ENCODE peak calls at places on chromosomes 11 and 22, in nine cellular contexts. One of them, this sample, is unnamed.

GRCh38 chr11:3849297-3849874 is 6.1 kb upstream of the STIM1 start:
- DNase-seq in mucosa of descending colon: peak
- DNase-seq in dorsolateral prefrontal cortex: no peak
- DNase-seq in psoas muscle: no peak
- DNase-seq in nephron progenitor cell: no peak
- DNase-seq in upper lobe of right lung: no peak
- DNase-seq in AG04450: no peak
- DNase-seq in AG09309: no peak
- DNase-seq in endodermal cell: peak
- DNase-seq in this sample: peak

GRCh38 chr11:128235446-128235845 is 351.9 kb downstream of the ETS1 start:
- DNase-seq in AG04450: no peak
- DNase-seq in mucosa of descending colon: no peak
- DNase-seq in nephron progenitor cell: no peak
- DNase-seq in AG09309: no peak
- DNase-seq in psoas muscle: no peak
- DNase-seq in dorsolateral prefrontal cortex: no peak
- DNase-seq in upper lobe of right lung: no peak
- DNase-seq in endodermal cell: no peak
- DNase-seq in this sample: no peak

GRCh38 chr22:44838316-44839016 is 86.1 kb downstream of the ARHGAP8 start:
- DNase-seq in AG04450: no peak
- DNase-seq in nephron progenitor cell: no peak
- DNase-seq in endodermal cell: no peak
- DNase-seq in dorsolateral prefrontal cortex: no peak
- DNase-seq in psoas muscle: no peak
- DNase-seq in mucosa of descending colon: no peak
- DNase-seq in AG09309: no peak
- DNase-seq in upper lobe of right lung: no peak
- DNase-seq in this sample: no peak

GRCh38 chr11:111923351-111923788 is 4.7 kb downstream of the C11orf52 start:
- DNase-seq in nephron progenitor cell: no peak
- DNase-seq in AG04450: no peak
- DNase-seq in AG09309: no peak
- DNase-seq in mucosa of descending colon: no peak
- DNase-seq in dorsolateral prefrontal cortex: no peak
- DNase-seq in psoas muscle: no peak
- DNase-seq in upper lobe of right lung: no peak
- DNase-seq in endodermal cell: peak
- DNase-seq in this sample: no peak

GRCh38 chr11:19283998-19284397 is 43.3 kb upstream of the E2F8 start:
- DNase-seq in dorsolateral prefrontal cortex: no peak
- DNase-seq in upper lobe of right lung: no peak
- DNase-seq in mucosa of descending colon: no peak
- DNase-seq in endodermal cell: peak
- DNase-seq in AG09309: no peak
- DNase-seq in nephron progenitor cell: no peak
- DNase-seq in psoas muscle: no peak
- DNase-seq in AG04450: no peak
- DNase-seq in this sample: no peak

GRCh38 chr22:40212126-40212525 is 34.4 kb downstream of the TNRC6B start:
- DNase-seq in AG09309: no peak
- DNase-seq in AG04450: no peak
- DNase-seq in dorsolateral prefrontal cortex: no peak
- DNase-seq in mucosa of descending colon: no peak
- DNase-seq in upper lobe of right lung: no peak
- DNase-seq in nephron progenitor cell: no peak
- DNase-seq in psoas muscle: no peak
- DNase-seq in endodermal cell: no peak
- DNase-seq in this sample: no peak

GRCh38 chr11:95908826-95909225 is 15.1 kb downstream of the MTMR2 start:
- DNase-seq in upper lobe of right lung: no peak
- DNase-seq in endodermal cell: no peak
- DNase-seq in AG09309: no peak
- DNase-seq in dorsolateral prefrontal cortex: no peak
- DNase-seq in psoas muscle: no peak
- DNase-seq in nephron progenitor cell: no peak
- DNase-seq in AG04450: no peak
- DNase-seq in mucosa of descending colon: no peak
- DNase-seq in this sample: no peak

GRCh38 chr11:19577849-19578619 is 134.6 kb upstream of the NAV2 start:
- DNase-seq in nephron progenitor cell: no peak
- DNase-seq in AG09309: peak
- DNase-seq in psoas muscle: peak
- DNase-seq in upper lobe of right lung: no peak
- DNase-seq in dorsolateral prefrontal cortex: peak
- DNase-seq in endodermal cell: no peak
- DNase-seq in mucosa of descending colon: no peak
- DNase-seq in AG04450: no peak
- DNase-seq in this sample: no peak

GRCh38 chr11:10329935-10330334 is 25.1 kb downstream of the ADM start:
- DNase-seq in endodermal cell: no peak
- DNase-seq in mucosa of descending colon: no peak
- DNase-seq in AG09309: peak
- DNase-seq in upper lobe of right lung: no peak
- DNase-seq in AG04450: no peak
- DNase-seq in nephron progenitor cell: no peak
- DNase-seq in psoas muscle: no peak
- DNase-seq in dorsolateral prefrontal cortex: no peak
- DNase-seq in this sample: no peak

GRCh38 chr11:6825333-6825744 is 20.1 kb upstream of the OR10A5 start:
- DNase-seq in nephron progenitor cell: no peak
- DNase-seq in endodermal cell: no peak
- DNase-seq in upper lobe of right lung: no peak
- DNase-seq in mucosa of descending colon: no peak
- DNase-seq in AG04450: no peak
- DNase-seq in dorsolateral prefrontal cortex: no peak
- DNase-seq in psoas muscle: no peak
- DNase-seq in AG09309: no peak
- DNase-seq in this sample: no peak

GRCh38 chr11:11450744-11451362 is 97.8 kb upstream of the CSNK2A3 start:
- DNase-seq in psoas muscle: no peak
- DNase-seq in AG04450: peak
- DNase-seq in upper lobe of right lung: no peak
- DNase-seq in nephron progenitor cell: no peak
- DNase-seq in dorsolateral prefrontal cortex: no peak
- DNase-seq in endodermal cell: no peak
- DNase-seq in AG09309: peak
- DNase-seq in mucosa of descending colon: no peak
- DNase-seq in this sample: no peak

GRCh38 chr22:45589556-45589955 is 82.1 kb upstream of the ATXN10 start:
- DNase-seq in AG09309: no peak
- DNase-seq in dorsolateral prefrontal cortex: no peak
- DNase-seq in AG04450: no peak
- DNase-seq in nephron progenitor cell: no peak
- DNase-seq in upper lobe of right lung: no peak
- DNase-seq in mucosa of descending colon: no peak
- DNase-seq in endodermal cell: no peak
- DNase-seq in psoas muscle: no peak
- DNase-seq in this sample: no peak

GRCh38 chr22:29703595-29704195 is 16.1 kb upstream of the CABP7 start:
- DNase-seq in dorsolateral prefrontal cortex: no peak
- DNase-seq in nephron progenitor cell: no peak
- DNase-seq in upper lobe of right lung: no peak
- DNase-seq in endodermal cell: no peak
- DNase-seq in psoas muscle: no peak
- DNase-seq in mucosa of descending colon: no peak
- DNase-seq in AG04450: no peak
- DNase-seq in AG09309: no peak
- DNase-seq in this sample: no peak

GRCh38 chr11:10352911-10353550 is 48.2 kb downstream of the ADM start:
- DNase-seq in nephron progenitor cell: no peak
- DNase-seq in AG04450: no peak
- DNase-seq in upper lobe of right lung: no peak
- DNase-seq in mucosa of descending colon: no peak
- DNase-seq in psoas muscle: no peak
- DNase-seq in endodermal cell: no peak
- DNase-seq in AG09309: no peak
- DNase-seq in dorsolateral prefrontal cortex: no peak
- DNase-seq in this sample: no peak

GRCh38 chr22:29310065-29310862 is 3.8 kb downstream of the GAS2L1 start:
- DNase-seq in endodermal cell: peak
- DNase-seq in nephron progenitor cell: no peak
- DNase-seq in psoas muscle: no peak
- DNase-seq in AG09309: no peak
- DNase-seq in AG04450: no peak
- DNase-seq in upper lobe of right lung: no peak
- DNase-seq in mucosa of descending colon: no peak
- DNase-seq in dorsolateral prefrontal cortex: no peak
- DNase-seq in this sample: no peak

GRCh38 chr11:130587658-130588057 is 139.2 kb downstream of the ADAMTS15 start:
- DNase-seq in mucosa of descending colon: no peak
- DNase-seq in AG09309: no peak
- DNase-seq in endodermal cell: peak
- DNase-seq in upper lobe of right lung: no peak
- DNase-seq in dorsolateral prefrontal cortex: no peak
- DNase-seq in AG04450: no peak
- DNase-seq in psoas muscle: no peak
- DNase-seq in nephron progenitor cell: no peak
- DNase-seq in this sample: no peak

GRCh38 chr11:120512727-120513435 is 1.3 kb downstream of the GRIK4 start:
- DNase-seq in AG04450: no peak
- DNase-seq in endodermal cell: no peak
- DNase-seq in mucosa of descending colon: no peak
- DNase-seq in psoas muscle: no peak
- DNase-seq in dorsolateral prefrontal cortex: no peak
- DNase-seq in AG09309: no peak
- DNase-seq in upper lobe of right lung: peak
- DNase-seq in nephron progenitor cell: no peak
- DNase-seq in this sample: no peak
- TF ChIP-seq CTCF in AG04450: peak
- TF ChIP-seq CTCF in endodermal cell: no peak
- TF ChIP-seq CTCF in mucosa of descending colon: no peak
- TF ChIP-seq CTCF in psoas muscle: no peak
- TF ChIP-seq CTCF in dorsolateral prefrontal cortex: no peak
- TF ChIP-seq CTCF in AG09309: peak
- TF ChIP-seq CTCF in upper lobe of right lung: no peak
- TF ChIP-seq CTCF in nephron progenitor cell: no peak
- TF ChIP-seq CTCF in this sample: no peak

GRCh38 chr11:1047576-1048156 is 11.1 kb upstream of the MUC6 start:
- DNase-seq in AG09309: no peak
- DNase-seq in nephron progenitor cell: peak
- DNase-seq in dorsolateral prefrontal cortex: no peak
- DNase-seq in mucosa of descending colon: no peak
- DNase-seq in upper lobe of right lung: peak
- DNase-seq in AG04450: no peak
- DNase-seq in psoas muscle: no peak
- DNase-seq in endodermal cell: no peak
- DNase-seq in this sample: no peak
- TF ChIP-seq CTCF in AG09309: no peak
- TF ChIP-seq CTCF in nephron progenitor cell: no peak
- TF ChIP-seq CTCF in dorsolateral prefrontal cortex: no peak
- TF ChIP-seq CTCF in mucosa of descending colon: no peak
- TF ChIP-seq CTCF in upper lobe of right lung: no peak
- TF ChIP-seq CTCF in AG04450: no peak
- TF ChIP-seq CTCF in psoas muscle: no peak
- TF ChIP-seq CTCF in endodermal cell: no peak
- TF ChIP-seq CTCF in this sample: no peak

GRCh38 chr11:70505761-70506657 is 107.7 kb downstream of the CTTN start:
- DNase-seq in upper lobe of right lung: peak
- DNase-seq in AG09309: no peak
- DNase-seq in mucosa of descending colon: no peak
- DNase-seq in dorsolateral prefrontal cortex: no peak
- DNase-seq in endodermal cell: no peak
- DNase-seq in psoas muscle: peak
- DNase-seq in nephron progenitor cell: no peak
- DNase-seq in AG04450: no peak
- DNase-seq in this sample: no peak

GRCh38 chr11:70505331-70505731 is 107.0 kb downstream of the CTTN start:
- DNase-seq in AG04450: no peak
- DNase-seq in upper lobe of right lung: peak
- DNase-seq in psoas muscle: no peak
- DNase-seq in mucosa of descending colon: no peak
- DNase-seq in endodermal cell: no peak
- DNase-seq in dorsolateral prefrontal cortex: no peak
- DNase-seq in AG09309: no peak
- DNase-seq in nephron progenitor cell: no peak
- DNase-seq in this sample: no peak

GRCh38 chr11:70503878-70504240 is 105.5 kb downstream of the CTTN start:
- DNase-seq in psoas muscle: no peak
- DNase-seq in dorsolateral prefrontal cortex: no peak
- DNase-seq in AG04450: no peak
- DNase-seq in mucosa of descending colon: peak
- DNase-seq in nephron progenitor cell: no peak
- DNase-seq in endodermal cell: peak
- DNase-seq in upper lobe of right lung: no peak
- DNase-seq in AG09309: no peak
- DNase-seq in this sample: no peak

GRCh38 chr11:70503201-70503877 is 105.0 kb downstream of the CTTN start:
- DNase-seq in psoas muscle: no peak
- DNase-seq in AG09309: no peak
- DNase-seq in upper lobe of right lung: peak
- DNase-seq in AG04450: no peak
- DNase-seq in dorsolateral prefrontal cortex: no peak
- DNase-seq in nephron progenitor cell: no peak
- DNase-seq in endodermal cell: no peak
- DNase-seq in mucosa of descending colon: no peak
- DNase-seq in this sample: no peak

GRCh38 chr11:70504246-70505020 is 106.1 kb downstream of the CTTN start:
- DNase-seq in nephron progenitor cell: no peak
- DNase-seq in dorsolateral prefrontal cortex: no peak
- DNase-seq in AG04450: no peak
- DNase-seq in endodermal cell: no peak
- DNase-seq in psoas muscle: no peak
- DNase-seq in mucosa of descending colon: no peak
- DNase-seq in AG09309: no peak
- DNase-seq in upper lobe of right lung: peak
- DNase-seq in this sample: no peak
- TF ChIP-seq CTCF in nephron progenitor cell: peak
- TF ChIP-seq CTCF in dorsolateral prefrontal cortex: no peak
- TF ChIP-seq CTCF in AG04450: no peak
- TF ChIP-seq CTCF in endodermal cell: no peak
- TF ChIP-seq CTCF in psoas muscle: no peak
- TF ChIP-seq CTCF in mucosa of descending colon: no peak
- TF ChIP-seq CTCF in AG09309: no peak
- TF ChIP-seq CTCF in upper lobe of right lung: no peak
- TF ChIP-seq CTCF in this sample: no peak

DNA sequence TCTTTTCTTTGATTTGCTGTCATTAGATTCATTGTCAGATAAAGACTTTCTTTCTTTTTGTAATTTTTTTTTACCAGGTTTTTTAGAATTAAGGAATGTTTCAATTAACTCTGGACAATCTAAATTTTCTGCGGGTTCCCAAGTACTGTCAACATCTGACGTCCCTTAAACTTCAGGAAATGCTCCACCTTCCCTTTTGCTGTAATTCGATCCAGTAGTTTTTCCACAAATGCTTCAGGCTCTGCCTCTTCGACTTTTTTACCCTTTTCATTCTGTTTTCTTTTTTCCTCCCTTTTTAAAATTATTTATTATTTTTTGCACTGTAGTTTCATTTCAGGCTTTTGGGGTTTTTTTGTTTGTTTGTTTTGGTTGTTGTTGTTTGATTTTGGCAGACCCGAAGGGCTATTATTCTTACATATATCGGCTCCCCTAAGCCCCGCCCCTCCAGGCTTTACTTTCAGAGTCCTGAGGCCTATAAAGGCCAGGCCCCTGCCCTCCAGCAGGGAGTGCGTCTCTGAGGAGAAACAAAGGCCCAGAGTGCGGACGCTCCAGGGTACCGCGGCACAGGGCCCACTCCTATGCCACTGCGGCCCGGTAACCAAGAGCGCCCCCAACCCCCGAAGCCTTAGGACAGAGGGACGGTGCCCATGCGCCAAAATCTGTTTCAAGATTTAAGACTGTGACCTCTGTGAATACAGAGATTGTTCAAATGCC is 116.4 kb downstream of the TYR start:
- DNase-seq in AG09309: no peak
- DNase-seq in mucosa of descending colon: no peak
- DNase-seq in dorsolateral prefrontal cortex: no peak
- DNase-seq in endodermal cell: peak
- DNase-seq in AG04450: no peak
- DNase-seq in nephron progenitor cell: peak
- DNase-seq in upper lobe of right lung: peak
- DNase-seq in psoas muscle: no peak
- DNase-seq in this sample: peak
- TF ChIP-seq CTCF in AG09309: no peak
- TF ChIP-seq CTCF in mucosa of descending colon: no peak
- TF ChIP-seq CTCF in dorsolateral prefrontal cortex: no peak
- TF ChIP-seq CTCF in endodermal cell: peak
- TF ChIP-seq CTCF in AG04450: no peak
- TF ChIP-seq CTCF in nephron progenitor cell: no peak
- TF ChIP-seq CTCF in upper lobe of right lung: no peak
- TF ChIP-seq CTCF in psoas muscle: no peak
- TF ChIP-seq CTCF in this sample: no peak

This sample was measured in neural crest cell.